ENCODE peak calls at places on chromosomes 7 and 10, in nine cellular contexts. E is thoracic aorta; G is NCI-H345; Z is NCI-H446 treated with DMSO at 0.1 percent for 48 hours; O is aorta; I is RWPE2; W is HS-5; N is mammary epithelial cell; Q is CD8-positive, alpha-beta T cell. J is an unnamed sample.

GRCh38 chr7:138892808-138893207 is 88.4 kb downstream of the KIAA1549 start:
- DNase-seq in I (no peak), G (peak; percentile 35), O (no peak), W (no peak), N (no peak), E (no peak), Z (no peak), Q (no peak), J (peak; percentile 73)

GRCh38 chr10:44385726-44386438 is 985 bp upstream of the CXCL12 start:
- DNase-seq in G (no peak), E (no peak), N (no peak), I (peak; percentile 51), Q (no peak), Z (no peak), W (no peak), O (peak; percentile 57), J (no peak)

GRCh38 chr10:86203162-86203905 is 163.3 kb downstream of the GRID1 start:
- DNase-seq in I (peak; percentile 31), E (no peak), G (no peak), O (no peak), W (no peak), Z (no peak), Q (no peak), N (no peak), J (peak; percentile 47)

GRCh38 chr7:108284349-108285017 is 154.3 kb upstream of the LAMB4 start:
- DNase-seq in G (peak; percentile 35), Z (no peak), N (no peak), Q (no peak), E (no peak), W (no peak), O (no peak), I (no peak), J (no peak)

GRCh38 chr7:41943098-41943577 is 240.2 kb upstream of the INHBA start:
- DNase-seq in Z (no peak), O (peak; percentile 85), E (no peak), Q (peak; percentile 47), N (peak; percentile 63), I (no peak), W (peak; percentile 73), G (peak; percentile 38), J (peak; percentile 89)

GRCh38 chr10:44628921-44629320 is 244.0 kb upstream of the CXCL12 start:
- DNase-seq in W (peak; percentile 49), N (peak; percentile 51), I (no peak), O (no peak), E (no peak), Z (no peak), Q (no peak), G (no peak), J (peak; percentile 6)

GRCh38 chr10:97686301-97686961 is 610 bp downstream of the AVPI1 start:
- DNase-seq in Z (no peak), N (no peak), G (no peak), Q (no peak), E (no peak), O (peak; percentile 56), I (no peak), W (no peak), J (no peak)

GRCh38 chr7:15864260-15864991 is 177.9 kb upstream of the MEOX2 start:
- DNase-seq in G (no peak), N (no peak), Q (no peak), W (no peak), E (no peak), O (no peak), Z (no peak), I (no peak), J (no peak)

GRCh38 chr10:109456566-109457361 is 466.5 kb downstream of the XPNPEP1 start:
- DNase-seq in O (no peak), I (no peak), Q (no peak), N (no peak), E (no peak), W (no peak), G (no peak), Z (no peak), J (no peak)

GRCh38 chr10:76111986-76112825 is 680.8 kb downstream of the LRMDA start:
- DNase-seq in W (no peak), O (no peak), Z (no peak), G (no peak), I (no peak), Q (no peak), E (no peak), N (no peak), J (no peak)

GRCh38 chr10:4718544-4718943 is 107.5 kb upstream of the AKR1E2 start:
- DNase-seq in Q (no peak), O (no peak), W (no peak), E (no peak), I (no peak), Z (no peak), N (no peak), G (no peak), J (no peak)

GRCh38 chr7:16721541-16721940 is 32.0 kb upstream of the TSPAN13 start:
- DNase-seq in W (no peak), O (no peak), N (no peak), Q (no peak), E (no peak), Z (no peak), I (no peak), G (no peak), J (no peak)

GRCh38 chr10:86164216-86164774 is 202.3 kb downstream of the GRID1 start:
- DNase-seq in Z (no peak), Q (no peak), O (peak; percentile 30), G (no peak), I (no peak), N (no peak), E (no peak), W (no peak), J (peak; percentile 38)

GRCh38 chr10:88986549-88987242 is 3.9 kb upstream of the FAS start:
- DNase-seq in Z (no peak), Q (no peak), G (peak; percentile 32), I (no peak), O (no peak), N (peak; percentile 25), W (no peak), E (no peak), J (peak; percentile 43)

GRCh38 chr7:133678137-133678814 is 425.4 kb downstream of the EXOC4 start:
- DNase-seq in G (no peak), Z (peak; percentile 9), O (no peak), I (no peak), N (peak; percentile 50), W (no peak), E (no peak), Q (no peak), J (no peak)

GRCh38 chr10:91887075-91887899 is 22.0 kb downstream of the FGFBP3 start:
- DNase-seq in I (no peak), W (no peak), O (peak; percentile 58), G (peak; percentile 15), E (no peak), Z (no peak), N (no peak), Q (no peak), J (no peak)